ENCODE peak calls at places on chromosomes 3 and 15, in seven cellular contexts. Y is NCI-H1436; I is brain microvascular endothelial cell; C is cardiac septum; K is stimulated activated effector memory CD8-positive, alpha-beta T cell treated with anti-CD3 and anti-CD28 coated beads, Interleukin-12 subunit alpha, Interleukin-12 subunit beta, amount 100 ng/mL, for 72 hours; H is activated CD8-positive, alpha-beta memory T cell treated with anti-CD3 and anti-CD28 coated beads for 1 hour; Z is CD4-positive, alpha-beta memory T cell. S is an unnamed sample.

GRCh38 chr3:129015388-129016105 is 14.4 kb downstream of the EFCC1 start:
- DNase-seq in Y (no peak), H (no peak), I (no peak), Z (peak), K (peak), C (no peak), S (no peak)

GRCh38 chr3:179768080-179768479 is 115.2 kb downstream of the USP13 start:
- DNase-seq in H (no peak), C (no peak), I (peak), Z (no peak), Y (peak), K (no peak), S (peak)

GRCh38 chr3:128427175-128427857 is 39.4 kb downstream of the DNAJB8 start:
- DNase-seq in Y (no peak), Z (no peak), K (no peak), C (no peak), H (no peak), I (no peak), S (no peak)

GRCh38 chr3:172129868-172130751 is 90.7 kb downstream of the FNDC3B start:
- DNase-seq in C (peak), Z (peak), H (no peak), Y (no peak), K (peak), I (peak), S (no peak)

GRCh38 chr3:122988507-122988906 is 39.1 kb downstream of the SEMA5B start:
- DNase-seq in C (no peak), Z (no peak), I (no peak), H (no peak), Y (no peak), K (no peak), S (no peak)

GRCh38 chr3:126487151-126487771 is 11.6 kb upstream of the ZXDC start:
- DNase-seq in I (no peak), H (no peak), C (no peak), K (no peak), Z (no peak), Y (no peak), S (no peak)

GRCh38 chr3:113575191-113575590 is 42.8 kb downstream of the SIDT1 start:
- DNase-seq in H (no peak), C (no peak), Z (no peak), K (no peak), Y (peak), I (no peak), S (no peak)

GRCh38 chr3:84759361-84759760 is 199.4 kb upstream of the CADM2 start:
- DNase-seq in H (no peak), K (no peak), C (no peak), Z (no peak), I (no peak), Y (no peak), S (no peak)

GRCh38 chr3:196537319-196537984 is 22.3 kb upstream of the SMCO1 start:
- DNase-seq in H (peak), K (peak), C (no peak), Y (no peak), I (no peak), Z (peak), S (no peak)

GRCh38 chr15:74889390-74889881 is 406 bp upstream of the MPI start:
- DNase-seq in C (no peak), H (no peak), Y (no peak), I (peak), K (no peak), Z (no peak), S (no peak)

GRCh38 chr3:27326211-27326948 is 42.8 kb downstream of the NEK10 start:
- DNase-seq in I (peak), Z (no peak), C (no peak), Y (no peak), H (no peak), K (no peak), S (no peak)

GRCh38 chr3:165529451-165529850 is 307.8 kb downstream of the BCHE start:
- DNase-seq in H (no peak), Z (no peak), K (no peak), I (no peak), C (no peak), Y (no peak), S (no peak)

GRCh38 chr15:72200395-72201237 is 3.0 kb upstream of the GRAMD2A start:
- DNase-seq in H (no peak), K (no peak), Y (no peak), I (no peak), C (no peak), Z (no peak), S (no peak)

GRCh38 chr15:68307131-68307928 is 29.8 kb downstream of the FEM1B start:
- DNase-seq in Y (no peak), H (no peak), K (no peak), C (no peak), I (no peak), Z (no peak), S (no peak)

GRCh38 chr3:106688463-106688862 is 688.8 kb upstream of the CCDC54 start:
- DNase-seq in K (no peak), I (peak), Y (peak), Z (no peak), H (no peak), C (no peak), S (no peak)

GRCh38 chr15:86855962-86856361 is 776.3 kb downstream of the AGBL1 start:
- DNase-seq in K (no peak), I (no peak), Z (no peak), Y (no peak), C (no peak), H (no peak), S (no peak)

GRCh38 chr3:106711650-106712049 is 665.6 kb upstream of the CCDC54 start:
- DNase-seq in Y (no peak), I (no peak), H (no peak), C (no peak), Z (no peak), K (no peak), S (no peak)

GRCh38 chr3:41304603-41305002 is 105.3 kb downstream of the CTNNB1 start:
- DNase-seq in H (no peak), C (no peak), Y (no peak), Z (no peak), I (peak), K (no peak), S (no peak)